ENCODE peak calls at places on chromosomes 7 and 10, in five cellular contexts. W, U, T, Z and F are unnamed samples.

GRCh38 chr7:36303202-36304098 is 86.2 kb upstream of the ANLN start:
- DNase-seq in W (peak; percentile 85), U (peak; percentile 95), Z (peak; percentile 86), T (peak; percentile 99), F (peak; percentile 53)

GRCh38 chr10:35339946-35340345 is 3.6 kb downstream of the CCNY start:
- DNase-seq in Z (peak; percentile 13), T (no peak), W (no peak), U (no peak), F (no peak)

GRCh38 chr7:121431996-121432395 is 35.9 kb upstream of the FAM3C start:
- DNase-seq in T (no peak), Z (no peak), U (no peak), W (no peak), F (no peak)

GRCh38 chr10:58565256-58565655 is 52.6 kb downstream of the BICC1 start:
- DNase-seq in U (no peak), T (no peak), Z (no peak), W (no peak), F (no peak)

GRCh38 chr10:34808789-34809745 is 6.0 kb downstream of the PARD3 start:
- DNase-seq in W (peak; percentile 66), Z (no peak), U (peak; percentile 35), T (no peak), F (no peak)

GRCh38 chr10:27626821-27627359 is 118.7 kb downstream of the MKX start:
- DNase-seq in T (no peak), Z (no peak), W (no peak), U (no peak), F (no peak)

GRCh38 chr10:72079356-72079755 is 9.0 kb downstream of the SPOCK2 start:
- DNase-seq in W (no peak), T (no peak), Z (no peak), U (peak; percentile 22), F (no peak)

GRCh38 chr7:131010714-131011436 is 276.9 kb upstream of the KLF14 start:
- DNase-seq in U (no peak), W (no peak), T (no peak), Z (no peak), F (peak; percentile 22)

GRCh38 chr10:129467346-129468119 is 492 bp downstream of the MGMT start:
- DNase-seq in W (peak; percentile 63), Z (peak; percentile 8), U (no peak), T (no peak), F (peak; percentile 28)

GRCh38 chr7:34091330-34091917 is 186.1 kb downstream of the BMPER start:
- DNase-seq in T (peak; percentile 49), W (no peak), U (peak; percentile 7), Z (peak; percentile 42), F (peak; percentile 34)

GRCh38 chr10:36450385-36450784 is 675.0 kb upstream of the ANKRD30A start:
- DNase-seq in W (no peak), U (no peak), Z (peak; percentile 19), T (no peak), F (no peak)

GRCh38 chr10:14586901-14587300 is 187.8 kb downstream of the FAM107B start:
- DNase-seq in T (no peak), W (no peak), U (no peak), Z (peak; percentile 34), F (no peak)

GRCh38 chr10:103054621-103055020 is 136.5 kb downstream of the CNNM2 start:
- DNase-seq in U (no peak), Z (no peak), T (no peak), W (no peak), F (no peak)

GRCh38 chr10:52674474-52674873 is 98.1 kb downstream of the MBL2 start:
- DNase-seq in U (no peak), T (no peak), Z (peak; percentile 8), W (no peak), F (no peak)

GRCh38 chr10:130231211-130231850 is 95.1 kb downstream of the GLRX3 start:
- DNase-seq in T (no peak), W (no peak), Z (no peak), U (no peak), F (no peak)

GRCh38 chr10:2137549-2138174 is 400.3 kb upstream of the ADARB2 start:
- DNase-seq in Z (no peak), W (no peak), T (peak; percentile 5), U (peak; percentile 50), F (peak; percentile 5)

GRCh38 chr10:114266521-114266920 is 27.5 kb downstream of the VWA2 start:
- DNase-seq in W (no peak), T (peak; percentile 67), U (peak; percentile 69), Z (peak; percentile 90), F (peak; percentile 63)

GRCh38 chr7:20304366-20304765 is 26.3 kb upstream of the ITGB8 start:
- DNase-seq in U (peak; percentile 59), T (no peak), W (no peak), Z (no peak), F (no peak)

GRCh38 chr10:30709700-30710358 is 80.3 kb upstream of the LYZL2 start:
- DNase-seq in Z (no peak), U (no peak), W (no peak), T (no peak), F (no peak)

GRCh38 chr7:45599851-45600706 is 25.9 kb downstream of the ADCY1 start:
- DNase-seq in T (no peak), W (no peak), U (no peak), Z (no peak), F (no peak)

GRCh38 chr7:135790371-135790977 is 41.9 kb upstream of the FAM180A start:
- DNase-seq in Z (no peak), T (no peak), W (no peak), U (no peak), F (no peak)

GRCh38 chr10:71429304-71429703 is 32.6 kb downstream of the CDH23 start:
- DNase-seq in U (no peak), T (no peak), Z (no peak), W (no peak), F (no peak)

GRCh38 chr7:17239683-17240521 is 58.5 kb upstream of the AHR start:
- DNase-seq in Z (peak; percentile 52), W (no peak), U (no peak), T (peak; percentile 86), F (no peak)

GRCh38 chr7:52507546-52507945 is 527.9 kb upstream of the POM121L12 start:
- DNase-seq in Z (no peak), U (no peak), W (no peak), T (no peak), F (no peak)

GRCh38 chr10:131834152-131834810 is 66.5 kb upstream of the PPP2R2D start:
- DNase-seq in Z (no peak), T (no peak), W (peak; percentile 30), U (no peak), F (no peak)

GRCh38 chr10:13072339-13072738 is 27.6 kb upstream of the OPTN start:
- DNase-seq in T (no peak), W (no peak), Z (no peak), U (no peak), F (no peak)

GRCh38 chr10:24571870-24572450 is 151.7 kb downstream of the ARHGAP21 start:
- DNase-seq in T (no peak), U (no peak), Z (no peak), W (no peak), F (no peak)